ENCODE peak calls at places on chromosome 17, in eight cellular contexts. F is A549; V is heart right ventricle; G is brain microvascular endothelial cell; Q is CD8-positive, alpha-beta T cell; Y is ovary; U is mammary epithelial cell; M is heart left ventricle. Z is an unnamed sample.

GRCh38 chr17:29982991-29983390 is 41.6 kb downstream of the EFCAB5 start:
- DNase-seq in F (no peak), M (no peak), V (no peak), G (no peak), U (no peak), Y (no peak), Q (no peak), Z (no peak)

GRCh38 chr17:58344791-58345157 is 7.2 kb downstream of the SUPT4H1 start:
- DNase-seq in U (no peak), V (no peak), Y (no peak), F (no peak), G (no peak), M (no peak), Q (peak; percentile 70), Z (no peak)

GRCh38 chr17:44115585-44116415 is 7.6 kb downstream of the HDAC5 start:
- DNase-seq in Y (peak; percentile 66), G (no peak), F (peak; percentile 81), U (no peak), M (no peak), Q (no peak), V (no peak), Z (no peak)

GRCh38 chr17:40348562-40349476 is 15.7 kb downstream of the GJD3 start:
- DNase-seq in U (no peak), Q (no peak), Y (no peak), M (peak; percentile 88), F (no peak), G (no peak), V (peak; percentile 73), Z (no peak)

GRCh38 chr17:29560306-29560705 is 6.5 kb downstream of the ABHD15 start:
- DNase-seq in V (no peak), F (no peak), Q (no peak), M (no peak), U (no peak), Y (no peak), G (no peak), Z (no peak)

GRCh38 chr17:73641779-73642580 is 2.3 kb downstream of the SDK2 start:
- DNase-seq in M (no peak), U (no peak), Y (no peak), G (no peak), Q (peak; percentile 12), V (no peak), F (no peak), Z (no peak)

GRCh38 chr17:77907497-77908120 is 50.9 kb upstream of the TNRC6C start:
- DNase-seq in M (no peak), V (no peak), Y (no peak), F (no peak), Q (no peak), G (no peak), U (no peak), Z (no peak)

GRCh38 chr17:31548709-31549108 is 157.2 kb downstream of the RAB11FIP4 start:
- DNase-seq in F (no peak), V (no peak), M (no peak), Y (no peak), G (no peak), Q (no peak), U (no peak), Z (no peak)

GRCh38 chr17:917391-917811 is 62.2 kb downstream of the NXN start:
- DNase-seq in M (peak; percentile 40), G (no peak), F (no peak), Q (no peak), U (no peak), Y (no peak), V (peak; percentile 44), Z (no peak)

GRCh38 chr17:7014261-7014994 is 2.0 kb downstream of the RNASEK start:
- DNase-seq in U (peak; percentile 97), F (peak; percentile 96), Q (peak; percentile 97), M (peak; percentile 99), Y (peak; percentile 98), V (peak; percentile 97), G (peak; percentile 94), Z (peak; percentile 90)
- TF ChIP-seq CTCF in U (peak; percentile 29), F (peak; percentile 87), Q (peak; percentile 61), M (peak; percentile 91), Y (peak; percentile 81), V (peak; percentile 79), G (peak; percentile 56), Z (peak; percentile 83)

DNA sequence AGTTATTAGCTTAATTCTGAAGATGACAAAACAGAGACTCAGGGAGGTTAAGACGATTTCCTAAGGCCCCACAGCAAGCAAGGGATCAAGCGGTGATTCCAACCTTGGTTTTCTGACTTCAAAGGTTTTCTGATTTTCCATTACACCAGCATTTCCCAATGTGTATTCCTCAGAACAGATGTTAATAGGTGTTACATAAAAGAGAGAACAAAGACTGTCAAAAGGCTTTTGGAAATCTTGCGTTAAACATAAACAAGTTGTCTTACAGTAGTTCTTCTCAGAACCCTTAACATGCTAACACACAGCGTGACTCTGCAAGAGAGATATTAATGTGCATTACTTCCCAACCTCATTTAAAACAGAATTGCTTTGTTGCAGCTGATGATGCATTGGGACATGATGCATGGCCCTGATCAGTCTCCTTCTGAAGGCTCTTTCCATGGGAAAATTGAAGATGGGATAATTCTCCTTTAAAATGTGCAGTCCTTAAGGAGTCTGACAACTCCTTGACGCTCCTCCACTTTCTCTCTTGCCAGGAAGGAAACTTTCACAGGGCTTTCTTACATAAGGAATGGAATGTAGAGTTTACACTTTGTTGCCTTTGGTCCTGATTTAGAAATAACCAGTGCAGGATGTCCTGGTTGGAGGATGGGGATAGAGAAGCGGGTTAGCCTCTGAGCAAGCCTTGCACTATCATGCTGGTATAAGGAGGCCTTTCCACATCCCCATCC is 21.5 kb upstream of the MMD start:
- DNase-seq in Q (no peak), V (no peak), M (no peak), G (no peak), Y (no peak), U (no peak), F (no peak), Z (no peak)
- H3K27ac ChIP-seq in Q (no peak overlapping the region), V (no peak overlapping the region), M (no peak overlapping the region), G (no peak overlapping the region), Y (no peak overlapping the region), U (no peak overlapping the region), F (peak overlapping the region; percentile 65), Z (no peak overlapping the region)

GRCh38 chr17:42612013-42612412 is 2.5 kb downstream of the TUBG1 start:
- DNase-seq in M (no peak), G (no peak), V (no peak), F (no peak), U (no peak), Y (no peak), Q (no peak), Z (no peak)

GRCh38 chr17:42613699-42614295 is 4.3 kb downstream of the TUBG1 start:
- DNase-seq in G (no peak), V (no peak), Y (no peak), F (no peak), M (no peak), Q (no peak), U (no peak), Z (no peak)

GRCh38 chr17:42608692-42609181 is 437 bp downstream of the RETREG3 start:
- DNase-seq in F (no peak), V (no peak), Q (no peak), G (no peak), U (no peak), Y (no peak), M (no peak), Z (no peak)

GRCh38 chr17:42603318-42603717 is 5.9 kb downstream of the RETREG3 start:
- DNase-seq in Y (no peak), Q (no peak), M (no peak), F (no peak), V (no peak), G (no peak), U (no peak), Z (no peak)

DNA sequence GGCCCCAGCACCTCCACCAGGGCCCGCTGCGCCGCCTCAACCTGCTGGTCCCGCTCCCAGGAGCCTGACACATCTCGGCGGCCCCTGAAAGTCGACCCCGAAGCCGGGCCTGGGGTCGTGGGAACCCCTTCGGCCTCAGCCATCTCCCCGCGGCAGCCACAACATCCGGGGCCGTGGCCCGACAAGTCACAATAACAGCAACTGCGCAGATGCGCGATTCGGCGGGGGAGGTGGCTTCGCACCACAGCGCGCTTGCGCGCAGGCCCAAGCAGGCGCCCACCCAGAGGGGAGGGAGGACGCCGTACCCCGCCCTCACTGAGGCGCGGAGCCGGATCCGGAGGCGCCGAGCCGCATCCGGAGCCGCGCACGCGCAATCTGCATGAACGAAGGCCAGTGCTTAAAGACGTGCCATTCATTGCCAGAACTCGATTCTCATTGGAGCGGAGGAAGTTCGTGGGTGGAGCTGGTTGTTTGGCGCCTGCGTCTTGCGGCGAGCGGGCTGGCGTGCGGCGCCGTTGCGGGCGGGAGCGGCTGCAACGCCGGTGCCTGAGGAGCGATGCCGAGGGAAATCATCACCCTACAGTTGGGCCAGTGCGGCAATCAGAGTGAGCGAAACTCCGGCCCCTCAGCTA is at the start of the genes RETREG3 and TUBG1:
- DNase-seq in F (peak; percentile 99), G (peak; percentile 99), M (peak; percentile 99), Y (peak; percentile 99), V (peak; percentile 98), Q (peak; percentile 99), U (peak; percentile 100), Z (peak; percentile 99)
- TF ChIP-seq CTCF in F (no peak), G (peak; percentile 68), M (peak; percentile 49), Y (no peak), V (peak; percentile 21), Q (no peak), U (peak; percentile 17), Z (no peak)

GRCh38 chr17:45341389-45342158 is 24.8 kb upstream of the MAP3K14 start:
- DNase-seq in U (peak; percentile 60), Q (no peak), F (peak; percentile 96), Y (no peak), V (peak; percentile 81), G (peak; percentile 79), M (peak; percentile 84), Z (peak; percentile 43)
- H3K27ac ChIP-seq in U (no peak overlapping the region), Q (no peak overlapping the region), F (peak overlapping the region; percentile 89), Y (no peak overlapping the region), V (peak overlapping the region; percentile 50), G (peak overlapping the region; percentile 1), M (no peak overlapping the region), Z (peak overlapping the region; percentile 42)

DNA sequence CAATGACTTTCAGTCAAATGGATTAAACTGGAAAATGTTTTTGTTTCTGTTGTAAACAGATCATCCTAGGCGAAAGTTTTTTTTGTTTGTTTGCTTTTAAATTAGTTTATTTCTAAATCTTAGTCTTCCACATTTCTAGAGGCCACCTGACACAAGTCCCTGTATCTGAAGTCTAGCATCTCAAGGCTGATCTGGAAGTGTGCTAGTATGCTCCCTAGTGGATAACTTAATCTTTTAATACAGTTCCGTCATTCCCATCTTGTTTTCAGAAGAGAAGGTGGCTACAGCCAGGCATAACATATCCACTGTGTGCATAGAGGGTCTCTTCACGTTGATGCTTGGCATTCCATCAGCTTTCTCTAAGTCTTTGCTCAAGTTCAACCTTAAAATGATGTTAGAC is 7.6 kb downstream of the IFT20 start:
- DNase-seq in V (no peak), M (no peak), G (no peak), Q (no peak), U (no peak), Y (no peak), F (no peak), Z (no peak)
- TF ChIP-seq CTCF in V (no peak), M (no peak), G (peak; percentile 35), Q (no peak), U (no peak), Y (no peak), F (peak; percentile 40), Z (no peak)

DNA sequence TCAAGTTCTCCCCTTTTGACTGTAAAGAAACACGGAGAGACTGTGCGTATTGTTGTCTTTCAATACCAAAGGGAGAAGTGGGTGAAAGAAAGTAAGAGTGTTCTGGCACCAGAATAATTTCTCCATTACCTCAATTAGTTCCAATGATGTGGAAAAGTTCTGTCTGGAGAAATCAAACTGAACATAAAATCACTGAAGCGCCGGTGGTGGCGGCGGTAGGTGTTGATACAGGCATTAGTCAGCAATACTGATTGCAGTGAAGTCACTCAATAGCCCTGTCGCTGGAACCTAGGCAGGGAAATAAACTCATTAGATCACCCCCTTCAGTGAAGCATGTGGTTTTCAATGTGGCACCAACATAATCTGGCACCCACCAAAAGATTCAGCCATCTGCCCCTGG is 274.3 kb upstream of the SOX9 start:
- DNase-seq in Q (no peak), G (no peak), Y (no peak), F (no peak), U (no peak), M (no peak), V (no peak), Z (no peak)
- H3K27ac ChIP-seq in Q (no peak overlapping the region), G (no peak overlapping the region), Y (no peak overlapping the region), F (no peak overlapping the region), U (no peak overlapping the region), M (no peak overlapping the region), V (no peak overlapping the region), Z (no peak overlapping the region)